ENCODE peak calls at places on chromosomes 2 and 18, in four cellular contexts. One of them, this sample, is unnamed.

GRCh38 chr18:76458522-76459311 is 36.3 kb downstream of the ZNF516 start:
- DNase-seq in endodermal cell: peak; percentile 34
- DNase-seq in GM12865: no peak
- DNase-seq in prostate gland: no peak
- DNase-seq in this sample: no peak

GRCh38 chr18:7808054-7808453 is 240.9 kb downstream of the PTPRM start:
- DNase-seq in endodermal cell: no peak
- DNase-seq in prostate gland: no peak
- DNase-seq in GM12865: no peak
- DNase-seq in this sample: no peak

GRCh38 chr18:69845588-69846506 is 101.8 kb downstream of the CD226 start:
- DNase-seq in GM12865: no peak
- DNase-seq in prostate gland: no peak
- DNase-seq in endodermal cell: no peak
- DNase-seq in this sample: no peak

GRCh38 chr18:58687871-58688308 is 16.6 kb downstream of the MALT1 start:
- DNase-seq in prostate gland: no peak
- DNase-seq in GM12865: peak; percentile 85
- DNase-seq in endodermal cell: no peak
- DNase-seq in this sample: no peak

GRCh38 chr2:219293736-219294201 is 14.6 kb downstream of the DNAJB2 start:
- DNase-seq in prostate gland: no peak
- DNase-seq in endodermal cell: no peak
- DNase-seq in GM12865: no peak
- DNase-seq in this sample: no peak

GRCh38 chr2:231104115-231104713 is 20.6 kb downstream of the HTR2B start:
- DNase-seq in prostate gland: peak; percentile 33
- DNase-seq in GM12865: peak; percentile 73
- DNase-seq in endodermal cell: peak; percentile 84
- DNase-seq in this sample: peak; percentile 65

GRCh38 chr2:27379383-27379839 is 1.1 kb downstream of the ZNF513 start:
- DNase-seq in prostate gland: no peak
- DNase-seq in GM12865: no peak
- DNase-seq in endodermal cell: no peak
- DNase-seq in this sample: no peak

GRCh38 chr2:17083902-17084301 is 418.3 kb upstream of the CYRIA start:
- DNase-seq in GM12865: no peak
- DNase-seq in endodermal cell: no peak
- DNase-seq in prostate gland: no peak
- DNase-seq in this sample: no peak

GRCh38 chr18:58429442-58429841 is 199.4 kb downstream of the ALPK2 start:
- DNase-seq in GM12865: no peak
- DNase-seq in prostate gland: no peak
- DNase-seq in endodermal cell: no peak
- DNase-seq in this sample: no peak

GRCh38 chr2:112877423-112877822 is 33.5 kb upstream of the IL37 start:
- DNase-seq in prostate gland: no peak
- DNase-seq in GM12865: no peak
- DNase-seq in endodermal cell: no peak
- DNase-seq in this sample: no peak

GRCh38 chr2:233600361-233600760 is 17.1 kb upstream of the UGT1A8 start:
- DNase-seq in prostate gland: no peak
- DNase-seq in endodermal cell: no peak
- DNase-seq in GM12865: no peak
- DNase-seq in this sample: no peak

GRCh38 chr2:168501456-168502065 is 45.5 kb downstream of the CERS6 start:
- DNase-seq in GM12865: no peak
- DNase-seq in endodermal cell: no peak
- DNase-seq in prostate gland: no peak
- DNase-seq in this sample: no peak

GRCh38 chr2:176817061-176817565 is 395.5 kb upstream of the HNRNPA3 start:
- DNase-seq in endodermal cell: peak; percentile 80
- DNase-seq in GM12865: peak; percentile 11
- DNase-seq in prostate gland: no peak
- DNase-seq in this sample: peak; percentile 18

GRCh38 chr18:36697905-36698304 is 130.9 kb downstream of the TPGS2 start:
- DNase-seq in GM12865: no peak
- DNase-seq in prostate gland: no peak
- DNase-seq in endodermal cell: no peak
- DNase-seq in this sample: no peak

GRCh38 chr2:52289776-52290175 is 1257.8 kb upstream of the NRXN1 start:
- DNase-seq in endodermal cell: no peak
- DNase-seq in GM12865: no peak
- DNase-seq in prostate gland: no peak
- DNase-seq in this sample: no peak

GRCh38 chr2:88067189-88067588 is 436 bp upstream of the SMYD1 start:
- DNase-seq in prostate gland: no peak
- DNase-seq in GM12865: no peak
- DNase-seq in endodermal cell: no peak
- DNase-seq in this sample: no peak

GRCh38 chr18:25298853-25299274 is 53.1 kb downstream of the ZNF521 start:
- DNase-seq in endodermal cell: no peak
- DNase-seq in GM12865: no peak
- DNase-seq in prostate gland: no peak
- DNase-seq in this sample: no peak

GRCh38 chr18:48167901-48168300 is 237.4 kb upstream of the SMAD2 start:
- DNase-seq in GM12865: no peak
- DNase-seq in prostate gland: no peak
- DNase-seq in endodermal cell: no peak
- DNase-seq in this sample: no peak

GRCh38 chr2:191657977-191658376 is 20.0 kb upstream of the NABP1 start:
- DNase-seq in endodermal cell: no peak
- DNase-seq in prostate gland: no peak
- DNase-seq in GM12865: no peak
- DNase-seq in this sample: no peak
- TF ChIP-seq CTCF in endodermal cell: no peak
- TF ChIP-seq CTCF in prostate gland: no peak
- TF ChIP-seq CTCF in GM12865: no peak
- TF ChIP-seq CTCF in this sample: no peak

DNA sequence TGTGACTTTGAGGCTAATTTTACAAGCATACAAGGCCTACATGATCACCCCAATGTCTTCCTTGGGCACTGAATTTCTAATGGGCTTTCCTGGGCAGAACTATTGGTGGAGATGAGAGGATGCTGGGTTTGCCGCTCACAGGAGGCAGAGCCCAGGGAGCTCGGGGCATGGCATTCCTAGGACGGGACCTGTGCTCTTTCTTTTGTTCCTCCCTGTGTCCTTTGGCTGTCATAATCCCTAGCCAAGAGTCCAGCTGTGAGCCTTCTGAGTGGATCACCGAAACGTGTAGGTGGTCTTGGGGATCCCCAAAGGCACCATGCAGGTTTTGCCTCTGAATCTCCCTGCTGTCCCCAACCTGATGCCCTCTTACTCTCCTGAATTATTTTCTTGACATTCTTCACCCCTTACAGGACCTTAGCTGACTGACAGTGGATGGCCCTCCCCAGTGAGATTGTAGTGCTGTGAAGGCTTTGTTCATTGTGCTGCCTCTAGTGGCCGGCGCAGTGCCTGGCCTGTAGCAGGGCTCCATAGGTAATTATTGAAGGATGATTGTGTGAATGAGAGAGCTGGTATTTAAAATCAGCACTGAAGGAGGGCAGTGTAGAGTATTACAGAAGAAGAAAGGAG is 221.9 kb downstream of the ZNF407 start:
- DNase-seq in GM12865: peak; percentile 31
- DNase-seq in prostate gland: no peak
- DNase-seq in endodermal cell: peak; percentile 91
- DNase-seq in this sample: peak; percentile 28
- TF ChIP-seq CTCF in GM12865: peak; percentile 47
- TF ChIP-seq CTCF in prostate gland: no peak
- TF ChIP-seq CTCF in endodermal cell: peak; percentile 97
- TF ChIP-seq CTCF in this sample: peak; percentile 62

GRCh38 chr2:75598572-75599155 is 37.9 kb upstream of the EVA1A start:
- DNase-seq in endodermal cell: no peak
- DNase-seq in GM12865: no peak
- DNase-seq in prostate gland: no peak
- DNase-seq in this sample: no peak

GRCh38 chr2:75600418-75601088 is 39.8 kb upstream of the EVA1A start:
- DNase-seq in endodermal cell: no peak
- DNase-seq in prostate gland: no peak
- DNase-seq in GM12865: no peak
- DNase-seq in this sample: no peak

GRCh38 chr2:75596784-75597183 is 36.0 kb upstream of the EVA1A start:
- DNase-seq in endodermal cell: no peak
- DNase-seq in GM12865: no peak
- DNase-seq in prostate gland: no peak
- DNase-seq in this sample: no peak

GRCh38 chr2:75595541-75596395 is 35.0 kb upstream of the EVA1A start:
- DNase-seq in prostate gland: no peak
- DNase-seq in GM12865: no peak
- DNase-seq in endodermal cell: no peak
- DNase-seq in this sample: no peak

DNA sequence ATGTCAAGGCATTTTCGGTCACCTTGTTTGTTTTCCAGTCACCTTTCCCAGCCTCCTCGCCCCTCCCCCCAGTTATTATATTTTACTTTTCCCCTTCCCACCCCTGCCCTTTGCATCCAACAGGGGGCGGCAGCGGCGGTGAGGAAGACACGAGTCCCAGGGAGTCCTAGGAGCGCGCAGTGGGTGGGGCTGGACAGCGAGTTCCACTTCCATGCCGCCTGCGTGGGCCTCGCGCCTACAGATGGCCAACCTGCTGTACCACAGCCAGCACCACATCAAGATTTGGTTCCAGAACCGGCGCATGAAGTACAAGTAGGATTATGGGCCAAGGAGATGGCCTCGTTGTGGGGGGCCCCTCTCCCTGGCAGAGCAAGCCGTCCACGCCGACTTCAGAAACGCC is 37.2 kb upstream of the EVA1A start:
- DNase-seq in GM12865: no peak
- DNase-seq in prostate gland: no peak
- DNase-seq in endodermal cell: no peak
- DNase-seq in this sample: no peak
- TF ChIP-seq CTCF in GM12865: no peak
- TF ChIP-seq CTCF in prostate gland: no peak
- TF ChIP-seq CTCF in endodermal cell: no peak
- TF ChIP-seq CTCF in this sample: no peak

DNA sequence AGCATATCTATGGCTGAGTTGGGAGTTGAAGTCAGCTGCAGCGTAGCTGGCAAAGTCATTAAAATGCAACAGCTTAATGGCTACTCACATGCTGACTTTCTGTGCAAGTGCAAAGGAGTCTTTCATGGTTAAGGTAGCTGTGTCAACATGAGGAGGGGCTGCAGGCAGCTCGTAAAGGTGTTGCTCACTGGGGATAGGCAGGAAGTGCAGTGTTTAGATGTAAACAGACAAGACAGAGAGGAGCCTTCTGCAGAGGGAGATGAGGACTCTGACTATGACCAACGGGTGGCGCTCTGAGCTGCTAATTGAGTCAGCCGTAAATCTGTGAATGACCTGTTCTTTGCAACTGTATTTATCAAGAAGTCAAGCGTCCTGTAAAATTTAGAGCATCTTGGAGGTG is 22.3 kb upstream of the CAVIN2 start:
- DNase-seq in prostate gland: no peak
- DNase-seq in GM12865: peak; percentile 60
- DNase-seq in endodermal cell: peak; percentile 92
- DNase-seq in this sample: peak; percentile 44
- TF ChIP-seq CTCF in prostate gland: peak; percentile 16
- TF ChIP-seq CTCF in GM12865: peak; percentile 46
- TF ChIP-seq CTCF in endodermal cell: peak; percentile 94
- TF ChIP-seq CTCF in this sample: peak; percentile 32

GRCh38 chr2:99066075-99066557 is 75.4 kb upstream of the C2orf15 start:
- DNase-seq in GM12865: peak; percentile 70
- DNase-seq in endodermal cell: no peak
- DNase-seq in prostate gland: no peak
- DNase-seq in this sample: no peak
- TF ChIP-seq CTCF in GM12865: peak; percentile 43
- TF ChIP-seq CTCF in endodermal cell: peak; percentile 73
- TF ChIP-seq CTCF in prostate gland: peak; percentile 68
- TF ChIP-seq CTCF in this sample: peak; percentile 51

GRCh38 chr2:62293490-62294212 is 97.7 kb downstream of the B3GNT2 start:
- DNase-seq in GM12865: peak; percentile 54
- DNase-seq in prostate gland: peak; percentile 83
- DNase-seq in endodermal cell: peak; percentile 95
- DNase-seq in this sample: peak; percentile 39

GRCh38 chr2:62296034-62296832 is 100.3 kb downstream of the B3GNT2 start:
- DNase-seq in endodermal cell: no peak
- DNase-seq in prostate gland: no peak
- DNase-seq in GM12865: no peak
- DNase-seq in this sample: no peak

GRCh38 chr2:62300925-62301324 is 105.0 kb downstream of the B3GNT2 start:
- DNase-seq in endodermal cell: no peak
- DNase-seq in GM12865: no peak
- DNase-seq in prostate gland: no peak
- DNase-seq in this sample: no peak

GRCh38 chr2:62296833-62297641 is 101.1 kb downstream of the B3GNT2 start:
- DNase-seq in endodermal cell: no peak
- DNase-seq in prostate gland: no peak
- DNase-seq in GM12865: no peak
- DNase-seq in this sample: no peak

GRCh38 chr2:62297642-62298010 is 101.7 kb downstream of the B3GNT2 start:
- DNase-seq in GM12865: peak; percentile 30
- DNase-seq in endodermal cell: peak; percentile 84
- DNase-seq in prostate gland: no peak
- DNase-seq in this sample: no peak
- TF ChIP-seq CTCF in GM12865: peak; percentile 6
- TF ChIP-seq CTCF in endodermal cell: peak; percentile 82
- TF ChIP-seq CTCF in prostate gland: no peak
- TF ChIP-seq CTCF in this sample: no peak

GRCh38 chr2:128639693-128640092 is 321.0 kb upstream of the HS6ST1 start:
- DNase-seq in GM12865: no peak
- DNase-seq in endodermal cell: peak; percentile 58
- DNase-seq in prostate gland: no peak
- DNase-seq in this sample: no peak

GRCh38 chr2:128638741-128639477 is 320.2 kb upstream of the HS6ST1 start:
- DNase-seq in GM12865: no peak
- DNase-seq in endodermal cell: peak; percentile 96
- DNase-seq in prostate gland: no peak
- DNase-seq in this sample: peak; percentile 40

GRCh38 chr2:128641421-128642095 is 322.9 kb upstream of the HS6ST1 start:
- DNase-seq in endodermal cell: peak; percentile 42
- DNase-seq in GM12865: no peak
- DNase-seq in prostate gland: no peak
- DNase-seq in this sample: no peak

GRCh38 chr2:128640847-128641360 is 322.2 kb upstream of the HS6ST1 start:
- DNase-seq in prostate gland: no peak
- DNase-seq in GM12865: no peak
- DNase-seq in endodermal cell: peak; percentile 39
- DNase-seq in this sample: no peak

DNA sequence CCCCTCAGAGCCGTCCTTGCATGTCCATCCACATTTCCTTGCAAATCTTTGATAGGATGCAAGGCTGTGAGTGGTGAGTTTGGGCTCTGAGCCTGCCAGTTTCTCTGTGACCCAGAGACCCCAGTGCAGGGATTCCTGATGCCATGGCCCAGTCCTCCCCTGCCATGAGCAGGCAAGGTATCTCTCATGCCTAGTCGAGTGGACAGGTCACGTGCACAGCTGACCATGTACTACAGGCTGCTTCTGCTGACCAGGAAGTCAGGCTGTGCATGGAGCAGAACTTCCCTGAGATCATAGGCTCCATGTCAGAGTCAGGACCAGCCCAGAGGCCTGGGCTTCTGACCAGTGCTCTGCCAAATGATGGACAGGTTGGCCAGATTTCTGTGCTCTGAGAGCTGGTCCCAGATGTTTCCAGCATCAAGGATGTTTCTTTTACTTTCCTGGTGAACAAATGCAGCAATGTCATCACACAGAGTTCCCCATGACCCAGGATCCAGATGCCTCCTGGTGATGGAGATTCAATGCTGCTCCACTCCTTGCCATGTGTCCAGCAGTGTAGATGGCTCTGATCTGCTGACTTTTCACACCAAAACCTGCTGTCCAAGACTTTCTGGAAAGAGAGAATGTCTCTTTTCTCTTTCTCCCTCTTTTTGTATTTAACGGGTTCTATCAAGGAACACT is 321.6 kb upstream of the HS6ST1 start:
- DNase-seq in GM12865: no peak
- DNase-seq in prostate gland: no peak
- DNase-seq in endodermal cell: peak; percentile 37
- DNase-seq in this sample: no peak
- TF ChIP-seq CTCF in GM12865: no peak
- TF ChIP-seq CTCF in prostate gland: no peak
- TF ChIP-seq CTCF in endodermal cell: peak; percentile 0
- TF ChIP-seq CTCF in this sample: no peak